ENCODE peak calls at places on chromosome 2, in seven cellular contexts. O is PC-9; S is left ventricle myocardium inferior; P is NCI-H1105 treated with DMSO at 0.1 percent for 48 hours; Z is activated T-helper 1 cell treated with anti-CD3 and anti-CD28 coated beads, Interleukin-12 subunit alpha, Interleukin-12 subunit beta, Interleukin-2, Interleukin-4 antibody, amounts not matched to agents 30 ng/mL and 10 ng/mL and 1 ng/mL, durations not matched to agents 14 hours and 24 hours and 36 hours; U is EL; X is fibroblast of the conjunctiva. K is an unnamed sample.
A peak's percentile ranks its signal among the peaks of the same experiment; 100 is the strongest.

GRCh38 chr2:24863636-24864035 is 56.4 kb downstream of the ADCY3 start:
- DNase-seq in O (no peak), S (no peak), P (no peak), Z (no peak), U (no peak), X (no peak), K (no peak)

GRCh38 chr2:235703711-235704295 is 210.0 kb downstream of the AGAP1 start:
- DNase-seq in O (peak; percentile 32), S (no peak), P (no peak), Z (no peak), U (no peak), X (no peak), K (no peak)

GRCh38 chr2:42141687-42142475 is 27.3 kb upstream of the EML4 start:
- DNase-seq in O (peak; percentile 49), S (peak; percentile 58), P (peak; percentile 54), Z (no peak), U (peak; percentile 77), X (peak; percentile 79), K (peak; percentile 82)

GRCh38 chr2:239150125-239151011 is 250.5 kb downstream of the HDAC4 start:
- DNase-seq in O (peak; percentile 12), S (peak; percentile 3), P (no peak), Z (no peak), U (no peak), X (no peak), K (no peak)

GRCh38 chr2:60806988-60807681 is 51.1 kb downstream of the PAPOLG start:
- DNase-seq in O (no peak), S (no peak), P (no peak), Z (no peak), U (peak; percentile 62), X (peak; percentile 14), K (peak; percentile 47)

GRCh38 chr2:27431395-27431794 is 3.0 kb downstream of the NRBP1 start:
- DNase-seq in O (no peak), S (no peak), P (no peak), Z (peak; percentile 32), U (peak; percentile 80), X (no peak), K (peak; percentile 67)

GRCh38 chr2:227717687-227718567 is at the start of gene SLC19A3:
- DNase-seq in O (peak; percentile 78), S (peak; percentile 86), P (peak; percentile 44), Z (no peak), U (peak; percentile 80), X (peak; percentile 75), K (peak; percentile 66)

GRCh38 chr2:97654324-97654723 is 8.5 kb downstream of the COX5B start:
- DNase-seq in O (no peak), S (no peak), P (no peak), Z (no peak), U (no peak), X (no peak), K (no peak)

GRCh38 chr2:134900151-134900550 is 18.5 kb upstream of the CCNT2 start:
- DNase-seq in O (no peak), S (no peak), P (no peak), Z (no peak), U (peak; percentile 57), X (peak; percentile 5), K (peak; percentile 65)

GRCh38 chr2:149743842-149744468 is 156.4 kb upstream of the MMADHC start:
- DNase-seq in O (no peak), S (no peak), P (no peak), Z (no peak), U (peak; percentile 96), X (peak; percentile 64), K (peak; percentile 84)

GRCh38 chr2:109247340-109247739 is 118.3 kb downstream of the SH3RF3 start:
- DNase-seq in O (no peak), S (no peak), P (no peak), Z (no peak), U (no peak), X (no peak), K (no peak)

GRCh38 chr2:61135510-61135909 is 26.5 kb upstream of the C2orf74 start:
- DNase-seq in O (no peak), S (no peak), P (peak; percentile 30), Z (no peak), U (peak; percentile 32), X (peak; percentile 37), K (peak; percentile 40)

GRCh38 chr2:108971661-108972566 is 17.1 kb downstream of the EDAR start:
- DNase-seq in O (peak; percentile 76), S (peak; percentile 27), P (no peak), Z (no peak), U (peak; percentile 64), X (peak; percentile 29), K (peak; percentile 41)

GRCh38 chr2:74221604-74222299 is 23.3 kb downstream of the MTHFD2 start:
- DNase-seq in O (no peak), S (no peak), P (no peak), Z (no peak), U (no peak), X (no peak), K (no peak)

GRCh38 chr2:27701676-27702075 is 38.0 kb downstream of the SLC4A1AP start:
- DNase-seq in O (no peak), S (no peak), P (no peak), Z (no peak), U (no peak), X (no peak), K (peak; percentile 55)

GRCh38 chr2:10835052-10835970 is 22.7 kb upstream of the PDIA6 start:
- DNase-seq in O (peak; percentile 82), S (peak; percentile 74), P (no peak), Z (peak; percentile 59), U (peak; percentile 54), X (no peak), K (peak; percentile 37)

GRCh38 chr2:235689427-235689853 is 195.6 kb downstream of the AGAP1 start:
- DNase-seq in O (no peak), S (no peak), P (no peak), Z (no peak), U (no peak), X (no peak), K (no peak)

GRCh38 chr2:241865957-241866858 is 3.3 kb upstream of the RTP5 start:
- DNase-seq in O (no peak), S (no peak), P (no peak), Z (no peak), U (peak; percentile 23), X (no peak), K (no peak)

GRCh38 chr2:190759749-190760213 is 110.9 kb downstream of the NAB1 start:
- DNase-seq in O (no peak), S (no peak), P (no peak), Z (no peak), U (peak; percentile 84), X (peak; percentile 53), K (peak; percentile 89)

GRCh38 chr2:105744909-105745853 is at the start of gene NCK2:
- DNase-seq in O (peak; percentile 34), S (peak; percentile 19), P (peak; percentile 22), Z (no peak), U (peak; percentile 33), X (no peak), K (peak; percentile 35)

GRCh38 chr2:160303076-160303475 is 103.0 kb upstream of the ITGB6 start:
- DNase-seq in O (no peak), S (no peak), P (no peak), Z (no peak), U (no peak), X (no peak), K (no peak)

GRCh38 chr2:113818382-113818951 is 62.0 kb upstream of the SLC35F5 start:
- DNase-seq in O (peak; percentile 76), S (peak; percentile 16), P (no peak), Z (no peak), U (peak; percentile 100), X (peak; percentile 96), K (peak; percentile 100)

GRCh38 chr2:176082885-176083731 is 654 bp downstream of the EVX2 start:
- DNase-seq in O (no peak), S (no peak), P (no peak), Z (no peak), U (no peak), X (no peak), K (no peak)

GRCh38 chr2:207926133-207927076 is 98.9 kb downstream of the PLEKHM3 start:
- DNase-seq in O (no peak), S (peak; percentile 25), P (no peak), Z (no peak), U (peak; percentile 68), X (peak; percentile 17), K (peak; percentile 69)

GRCh38 chr2:29459445-29460179 is 344.4 kb downstream of the CLIP4 start:
- DNase-seq in O (no peak), S (no peak), P (no peak), Z (no peak), U (peak; percentile 80), X (peak; percentile 21), K (peak; percentile 74)

GRCh38 chr2:176206677-176207076 is 18.2 kb downstream of the HOXD1 start:
- DNase-seq in O (no peak), S (no peak), P (no peak), Z (no peak), U (peak; percentile 51), X (no peak), K (no peak)

GRCh38 chr2:70958759-70959158 is 19.7 kb upstream of the ANKRD53 start:
- DNase-seq in O (no peak), S (no peak), P (no peak), Z (no peak), U (no peak), X (no peak), K (no peak)

GRCh38 chr2:104444840-104445239 is 409.1 kb upstream of the POU3F3 start:
- DNase-seq in O (no peak), S (no peak), P (no peak), Z (no peak), U (no peak), X (no peak), K (no peak)

GRCh38 chr2:123839326-123839725 is 185.8 kb upstream of the CNTNAP5 start:
- DNase-seq in O (no peak), S (no peak), P (no peak), Z (no peak), U (no peak), X (no peak), K (peak; percentile 14)

GRCh38 chr2:156818944-156819343 is 382.8 kb downstream of the GPD2 start:
- DNase-seq in O (no peak), S (no peak), P (no peak), Z (no peak), U (no peak), X (no peak), K (no peak)

GRCh38 chr2:55519908-55520885 is 679 bp downstream of the CFAP36 start:
- DNase-seq in O (no peak), S (no peak), P (peak; percentile 34), Z (peak; percentile 15), U (peak; percentile 35), X (no peak), K (peak; percentile 49)

GRCh38 chr2:133657591-133657990 is 89.3 kb upstream of the NCKAP5 start:
- DNase-seq in O (no peak), S (no peak), P (no peak), Z (no peak), U (peak; percentile 86), X (no peak), K (peak; percentile 94)